ENCODE peak calls at places on chromosomes 6 and 20, in four cellular contexts. One of them, this sample, is unnamed.

GRCh38 chr6:74857157-74857556 is 348.7 kb downstream of the COL12A1 start:
- DNase-seq in ovary: no peak
- DNase-seq in brain microvascular endothelial cell: no peak
- DNase-seq in K562: no peak
- DNase-seq in this sample: no peak

GRCh38 chr6:125780540-125781306 is 10.0 kb upstream of the NCOA7 start:
- DNase-seq in ovary: peak; percentile 61
- DNase-seq in brain microvascular endothelial cell: peak; percentile 69
- DNase-seq in K562: peak; percentile 79
- DNase-seq in this sample: no peak

GRCh38 chr6:129882510-129883023 is 21.5 kb upstream of the TMEM244 start:
- DNase-seq in ovary: no peak
- DNase-seq in brain microvascular endothelial cell: no peak
- DNase-seq in K562: no peak
- DNase-seq in this sample: no peak

GRCh38 chr6:25485820-25486559 is 166.0 kb upstream of the SCGN start:
- DNase-seq in ovary: peak; percentile 39
- DNase-seq in brain microvascular endothelial cell: no peak
- DNase-seq in K562: peak; percentile 64
- DNase-seq in this sample: no peak

GRCh38 chr6:116200619-116201249 is 53.1 kb downstream of the TSPYL4 start:
- DNase-seq in ovary: no peak
- DNase-seq in brain microvascular endothelial cell: no peak
- DNase-seq in K562: no peak
- DNase-seq in this sample: no peak

GRCh38 chr20:16922834-16923233 is 174.7 kb downstream of the OTOR start:
- DNase-seq in ovary: no peak
- DNase-seq in brain microvascular endothelial cell: peak; percentile 68
- DNase-seq in K562: no peak
- DNase-seq in this sample: peak; percentile 56

GRCh38 chr6:148780918-148781436 is 34.1 kb downstream of the UST start:
- DNase-seq in ovary: no peak
- DNase-seq in brain microvascular endothelial cell: no peak
- DNase-seq in K562: no peak
- DNase-seq in this sample: no peak

GRCh38 chr20:25022680-25023079 is 30.1 kb upstream of the APMAP start:
- DNase-seq in ovary: no peak
- DNase-seq in brain microvascular endothelial cell: no peak
- DNase-seq in K562: no peak
- DNase-seq in this sample: peak; percentile 89

GRCh38 chr6:47161176-47161687 is 119.1 kb upstream of the ADGRF1 start:
- DNase-seq in ovary: no peak
- DNase-seq in brain microvascular endothelial cell: no peak
- DNase-seq in K562: no peak
- DNase-seq in this sample: peak; percentile 58

GRCh38 chr6:137286926-137287325 is 67.7 kb upstream of the IFNGR1 start:
- DNase-seq in ovary: no peak
- DNase-seq in brain microvascular endothelial cell: no peak
- DNase-seq in K562: no peak
- DNase-seq in this sample: no peak

GRCh38 chr6:13427838-13428527 is 59.4 kb downstream of the GFOD1 start:
- DNase-seq in ovary: no peak
- DNase-seq in brain microvascular endothelial cell: no peak
- DNase-seq in K562: peak; percentile 34
- DNase-seq in this sample: no peak

GRCh38 chr6:46964716-46965519 is 43.2 kb upstream of the ADGRF5 start:
- DNase-seq in ovary: no peak
- DNase-seq in brain microvascular endothelial cell: peak; percentile 57
- DNase-seq in K562: no peak
- DNase-seq in this sample: no peak

GRCh38 chr20:43507150-43508080 is at the start of gene L3MBTL1:
- DNase-seq in ovary: no peak
- DNase-seq in brain microvascular endothelial cell: no peak
- DNase-seq in K562: peak; percentile 78
- DNase-seq in this sample: peak; percentile 90

GRCh38 chr20:64216910-64217309 is 38.6 kb upstream of the PCMTD2 start:
- DNase-seq in ovary: no peak
- DNase-seq in brain microvascular endothelial cell: no peak
- DNase-seq in K562: no peak
- DNase-seq in this sample: no peak

GRCh38 chr6:16450821-16451220 is 212.4 kb downstream of the GMPR start:
- DNase-seq in ovary: no peak
- DNase-seq in brain microvascular endothelial cell: peak; percentile 63
- DNase-seq in K562: no peak
- DNase-seq in this sample: no peak

GRCh38 chr20:62850333-62850974 is 11.2 kb downstream of the TCFL5 start:
- DNase-seq in ovary: no peak
- DNase-seq in brain microvascular endothelial cell: no peak
- DNase-seq in K562: no peak
- DNase-seq in this sample: no peak

GRCh38 chr6:168136001-168136400 is 57.0 kb upstream of the FRMD1 start:
- DNase-seq in ovary: no peak
- DNase-seq in brain microvascular endothelial cell: no peak
- DNase-seq in K562: no peak
- DNase-seq in this sample: no peak

GRCh38 chr6:29602564-29603361 is 17.8 kb downstream of the OR2H2 start:
- DNase-seq in ovary: no peak
- DNase-seq in brain microvascular endothelial cell: peak; percentile 20
- DNase-seq in K562: peak; percentile 74
- DNase-seq in this sample: peak; percentile 13

GRCh38 chr20:50484271-50484976 is 25.8 kb upstream of the PTPN1 start:
- DNase-seq in ovary: no peak
- DNase-seq in brain microvascular endothelial cell: no peak
- DNase-seq in K562: no peak
- DNase-seq in this sample: no peak

GRCh38 chr6:33840064-33840926 is 36.5 kb upstream of the MLN start:
- DNase-seq in ovary: no peak
- DNase-seq in brain microvascular endothelial cell: peak; percentile 95
- DNase-seq in K562: peak; percentile 94
- DNase-seq in this sample: peak; percentile 94
- H3K27ac ChIP-seq in ovary: no peak overlapping the region
- H3K27ac ChIP-seq in brain microvascular endothelial cell: peak overlapping the region; percentile 70
- H3K27ac ChIP-seq in K562: peak overlapping the region; percentile 96
- H3K27ac ChIP-seq in this sample: peak overlapping the region; percentile 95

DNA sequence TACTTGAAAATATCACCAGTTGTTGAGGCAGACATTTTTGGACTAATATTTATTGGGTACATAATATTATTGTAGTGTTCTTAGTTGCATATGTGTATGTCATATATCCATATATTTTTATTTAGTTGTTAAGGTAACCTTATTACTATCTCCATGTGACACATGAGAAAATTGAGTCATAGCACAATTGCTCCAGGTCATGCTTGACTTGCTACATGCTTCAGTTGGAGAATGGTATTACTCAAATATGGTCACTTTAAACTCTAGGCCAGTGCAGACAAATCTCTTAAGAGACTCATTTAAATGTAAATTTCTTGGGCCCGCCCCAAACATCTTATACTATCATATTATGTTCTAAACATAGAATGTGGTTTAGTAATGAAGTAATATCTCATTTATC is 246.1 kb downstream of the RIMS1 start:
- DNase-seq in ovary: no peak
- DNase-seq in brain microvascular endothelial cell: no peak
- DNase-seq in K562: no peak
- DNase-seq in this sample: no peak
- TF ChIP-seq CTCF in ovary: no peak
- TF ChIP-seq CTCF in brain microvascular endothelial cell: no peak
- TF ChIP-seq CTCF in K562: no peak
- TF ChIP-seq CTCF in this sample: no peak

GRCh38 chr6:43820486-43820885 is 50.5 kb downstream of the VEGFA start:
- DNase-seq in ovary: no peak
- DNase-seq in brain microvascular endothelial cell: no peak
- DNase-seq in K562: no peak
- DNase-seq in this sample: no peak
- H3K27ac ChIP-seq in ovary: no peak overlapping the region
- H3K27ac ChIP-seq in brain microvascular endothelial cell: no peak overlapping the region
- H3K27ac ChIP-seq in K562: no peak overlapping the region
- H3K27ac ChIP-seq in this sample: no peak overlapping the region

GRCh38 chr20:1209447-1210387 is 6.5 kb downstream of the C20orf202 start:
- DNase-seq in ovary: no peak
- DNase-seq in brain microvascular endothelial cell: no peak
- DNase-seq in K562: no peak
- DNase-seq in this sample: no peak
- TF ChIP-seq CTCF in ovary: no peak
- TF ChIP-seq CTCF in brain microvascular endothelial cell: peak; percentile 65
- TF ChIP-seq CTCF in K562: peak; percentile 48
- TF ChIP-seq CTCF in this sample: no peak

DNA sequence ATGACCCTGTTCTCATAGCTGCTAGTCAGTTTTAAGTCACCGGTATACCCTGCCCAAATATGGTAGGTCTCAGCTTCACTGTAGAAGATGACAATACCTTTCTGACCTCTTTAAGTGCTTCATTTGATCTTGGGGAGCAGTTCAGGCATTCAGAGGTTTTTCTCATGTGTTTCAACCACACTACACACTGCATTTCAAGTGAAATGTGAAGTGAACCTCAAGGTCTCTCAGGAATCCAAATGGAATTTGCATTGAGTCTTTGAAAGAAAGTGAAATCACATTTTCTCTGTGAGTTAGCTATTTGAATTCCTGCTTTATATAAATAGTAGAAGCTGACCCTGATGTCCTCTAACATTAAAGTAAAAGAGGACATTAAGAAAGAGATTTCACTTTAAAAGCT is 461.6 kb downstream of the ADGRB3 start:
- DNase-seq in ovary: no peak
- DNase-seq in brain microvascular endothelial cell: no peak
- DNase-seq in K562: no peak
- DNase-seq in this sample: no peak
- H3K27ac ChIP-seq in ovary: no peak overlapping the region
- H3K27ac ChIP-seq in brain microvascular endothelial cell: no peak overlapping the region
- H3K27ac ChIP-seq in K562: no peak overlapping the region
- H3K27ac ChIP-seq in this sample: no peak overlapping the region

DNA sequence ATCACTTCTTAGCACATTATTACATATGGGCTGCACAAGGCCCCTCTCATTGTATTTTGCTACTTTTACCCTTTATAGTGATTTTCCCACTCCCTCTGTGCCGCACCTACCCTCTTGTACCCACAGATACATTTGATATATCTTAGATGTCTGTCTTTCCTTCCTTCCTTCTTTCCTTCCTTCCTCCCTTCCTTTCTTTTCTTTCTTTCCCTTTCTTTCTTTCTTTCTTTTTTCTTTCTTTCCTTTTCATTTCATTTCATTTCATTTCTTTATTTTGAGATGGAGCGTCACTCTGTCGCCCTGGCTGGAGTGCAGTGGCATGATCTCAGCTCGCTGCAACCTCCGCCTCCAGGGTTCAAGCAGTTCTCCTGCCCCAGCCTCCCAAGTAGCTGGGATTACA is 12.2 kb downstream of the POLH start:
- DNase-seq in ovary: no peak
- DNase-seq in brain microvascular endothelial cell: no peak
- DNase-seq in K562: no peak
- DNase-seq in this sample: no peak
- TF ChIP-seq CTCF in ovary: no peak
- TF ChIP-seq CTCF in brain microvascular endothelial cell: no peak
- TF ChIP-seq CTCF in K562: no peak
- TF ChIP-seq CTCF in this sample: no peak

DNA sequence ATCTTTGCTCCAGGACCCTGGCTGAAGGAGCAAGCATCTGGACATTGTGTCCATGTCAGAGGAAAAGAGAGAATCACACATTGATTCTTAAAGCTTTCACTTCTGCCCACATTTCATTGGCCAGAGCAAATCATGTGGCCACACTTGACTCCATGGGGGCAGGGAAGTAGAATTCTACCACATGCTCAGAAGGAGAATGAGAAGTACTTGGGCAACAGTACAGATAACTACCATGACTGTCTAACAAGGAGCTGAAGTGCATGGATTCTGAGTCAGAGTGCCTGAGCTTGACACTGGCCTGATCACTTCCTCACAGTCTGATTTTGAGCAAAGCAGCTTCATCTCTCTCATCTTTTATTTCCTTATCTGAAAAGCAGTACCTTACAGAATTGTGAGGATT is 38.6 kb downstream of the GHRH start:
- DNase-seq in ovary: no peak
- DNase-seq in brain microvascular endothelial cell: peak; percentile 94
- DNase-seq in K562: peak; percentile 33
- DNase-seq in this sample: peak; percentile 77
- H3K27ac ChIP-seq in ovary: no peak overlapping the region
- H3K27ac ChIP-seq in brain microvascular endothelial cell: peak overlapping the region; percentile 59
- H3K27ac ChIP-seq in K562: peak overlapping the region; percentile 32
- H3K27ac ChIP-seq in this sample: no peak overlapping the region

DNA sequence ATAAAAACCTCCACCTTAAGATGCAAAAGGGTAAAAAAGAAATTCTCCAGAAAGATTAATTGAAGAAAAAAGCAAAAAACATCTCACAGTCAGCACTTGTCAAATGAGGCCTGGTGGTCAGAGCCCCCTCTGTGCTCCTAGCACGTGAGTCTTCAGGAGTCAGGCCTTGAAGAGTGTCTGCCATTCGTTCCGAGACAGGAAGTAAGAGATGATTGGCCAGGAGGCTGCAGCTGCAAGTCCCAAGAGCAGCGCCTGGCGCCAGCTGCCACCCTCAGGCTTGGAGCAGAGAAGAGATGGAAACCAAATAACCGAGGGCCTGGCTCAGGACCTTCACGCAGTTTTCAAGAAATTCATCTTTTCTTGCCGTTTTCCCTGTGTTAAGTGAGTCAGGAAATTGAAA is 65.0 kb downstream of the FAM120B start:
- DNase-seq in ovary: no peak
- DNase-seq in brain microvascular endothelial cell: no peak
- DNase-seq in K562: no peak
- DNase-seq in this sample: no peak
- TF ChIP-seq CTCF in ovary: no peak
- TF ChIP-seq CTCF in brain microvascular endothelial cell: no peak
- TF ChIP-seq CTCF in K562: no peak
- TF ChIP-seq CTCF in this sample: no peak

DNA sequence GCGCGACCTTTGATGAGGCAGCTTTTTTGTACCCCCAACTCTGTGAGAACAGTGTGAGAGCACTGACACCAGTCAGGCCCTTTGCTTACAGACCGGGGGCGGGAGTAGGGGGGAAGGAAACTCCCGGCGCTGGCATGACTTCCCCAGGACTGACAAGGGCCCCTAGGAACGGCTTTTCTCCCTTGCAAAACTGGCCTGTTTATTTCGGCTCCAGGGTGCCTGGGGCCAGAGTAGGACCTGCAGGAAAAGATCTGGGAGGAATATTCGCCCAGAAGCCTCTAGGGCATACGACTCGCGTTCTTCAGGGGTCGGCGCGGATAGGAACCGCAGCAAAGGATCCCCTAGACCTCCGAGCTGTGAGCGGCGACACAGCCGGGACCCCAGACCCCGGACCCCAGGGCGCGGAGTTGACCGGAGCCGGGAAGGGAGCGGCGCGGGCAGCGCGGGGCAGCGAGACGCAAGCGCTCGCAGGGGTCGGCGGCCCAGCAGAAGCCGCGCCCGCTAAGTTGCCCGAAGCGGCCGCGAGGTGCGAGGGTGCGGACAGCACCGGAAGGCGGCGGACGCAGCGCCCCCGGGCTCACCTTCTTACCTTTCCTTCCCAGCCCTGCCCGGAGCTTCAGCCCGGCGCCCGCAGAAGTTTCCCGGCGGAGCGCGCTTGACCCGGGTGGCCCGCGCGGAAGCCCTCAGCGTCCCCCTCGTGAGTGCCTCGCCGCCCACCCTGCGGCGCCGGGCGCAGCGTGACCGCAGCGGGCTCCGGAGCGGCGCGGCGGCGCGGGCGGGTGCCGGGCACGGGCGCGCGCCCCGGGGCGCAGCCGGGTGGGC is at the start of gene POPDC3:
- DNase-seq in ovary: no peak
- DNase-seq in brain microvascular endothelial cell: peak; percentile 31
- DNase-seq in K562: peak; percentile 14
- DNase-seq in this sample: peak; percentile 30
- H3K27ac ChIP-seq in ovary: no peak within 1 kb of the TSS
- H3K27ac ChIP-seq in brain microvascular endothelial cell: peak within 1 kb of the TSS; percentile 64
- H3K27ac ChIP-seq in K562: peak within 1 kb of the TSS; percentile 62
- H3K27ac ChIP-seq in this sample: peak within 1 kb of the TSS; percentile 72